ENCODE peak calls at places on chromosome 1, in six cellular contexts. L is foreskin fibroblast, V is dorsolateral prefrontal cortex, K is brain microvascular endothelial cell, R is fibroblast of mammary gland, Q is stomach. T is an unnamed sample.
A peak's percentile ranks its signal among the peaks of the same experiment; 100 is the strongest.

GRCh38 chr1:162678439-162678838 is 46.2 kb downstream of the DDR2 start:
- DNase-seq in R (peak; percentile 92), K (peak; percentile 52), V (no peak), L (peak; percentile 81), Q (no peak), T (peak; percentile 80)

GRCh38 chr1:5991784-5992033 is 516 bp downstream of the NPHP4 start:
- DNase-seq in L (no peak), Q (no peak), K (no peak), R (no peak), V (no peak), T (no peak)

GRCh38 chr1:32736812-32737791 is 34.5 kb upstream of the SYNC start:
- DNase-seq in K (no peak), Q (peak; percentile 66), L (no peak), R (no peak), V (no peak), T (no peak)

GRCh38 chr1:44423706-44424546 is 18.9 kb downstream of the RNF220 start:
- DNase-seq in Q (peak; percentile 87), K (no peak), L (no peak), R (peak; percentile 68), V (no peak), T (peak; percentile 61)

GRCh38 chr1:53107570-53108322 is 34.7 kb downstream of the SLC1A7 start:
- DNase-seq in L (peak; percentile 74), V (no peak), K (peak; percentile 90), R (peak; percentile 67), Q (peak; percentile 62), T (peak; percentile 99)

GRCh38 chr1:9145021-9145668 is 16.2 kb upstream of the GPR157 start:
- DNase-seq in R (peak; percentile 72), K (peak; percentile 82), V (no peak), Q (peak; percentile 33), L (peak; percentile 52), T (peak; percentile 72)

GRCh38 chr1:181087400-181087901 is 1.0 kb upstream of the IER5 start:
- DNase-seq in R (peak; percentile 26), K (no peak), Q (no peak), L (no peak), V (no peak), T (no peak)

GRCh38 chr1:57845041-57845440 is 421.2 kb upstream of the DAB1 start:
- DNase-seq in V (no peak), L (peak; percentile 66), R (peak; percentile 73), K (peak; percentile 56), Q (no peak), T (no peak)

GRCh38 chr1:54277451-54278355 is 77.7 kb downstream of the MRPL37 start:
- DNase-seq in R (peak; percentile 17), Q (peak; percentile 76), K (no peak), V (no peak), L (no peak), T (no peak)

GRCh38 chr1:113786055-113786454 is 26.2 kb downstream of the RSBN1 start:
- DNase-seq in Q (no peak), K (no peak), V (no peak), L (no peak), R (peak; percentile 38), T (no peak)

GRCh38 chr1:18324246-18324645 is 156.5 kb upstream of the KLHDC7A start:
- DNase-seq in V (no peak), Q (no peak), K (no peak), L (no peak), R (no peak), T (no peak)

GRCh38 chr1:88812366-88812765 is 79.0 kb downstream of the GTF2B start:
- DNase-seq in K (no peak), Q (no peak), R (no peak), V (no peak), L (no peak), T (no peak)

GRCh38 chr1:60924964-60925798 is 157.2 kb upstream of the NFIA start:
- DNase-seq in K (no peak), L (no peak), Q (no peak), R (no peak), V (no peak), T (no peak)

GRCh38 chr1:52660807-52661206 is 27.8 kb downstream of the SHISAL2A start:
- DNase-seq in L (no peak), V (no peak), R (no peak), Q (no peak), K (no peak), T (no peak)

GRCh38 chr1:17892851-17893250 is 137.7 kb downstream of the ACTL8 start:
- DNase-seq in R (no peak), K (no peak), V (no peak), Q (no peak), L (no peak), T (no peak)

GRCh38 chr1:35053433-35053832 is 21.7 kb upstream of the ZMYM6 start:
- DNase-seq in R (no peak), V (no peak), L (no peak), K (no peak), Q (no peak), T (no peak)

GRCh38 chr1:226814751-226815496 is 55.5 kb upstream of the PSEN2 start:
- DNase-seq in R (peak; percentile 91), L (peak; percentile 85), V (no peak), K (peak; percentile 43), Q (peak; percentile 63), T (peak; percentile 69)

GRCh38 chr1:173421789-173422188 is 55.3 kb upstream of the PRDX6 start:
- DNase-seq in V (no peak), Q (no peak), R (no peak), L (no peak), K (no peak), T (no peak)

GRCh38 chr1:36894824-36895223 is 139.5 kb downstream of the GRIK3 start:
- DNase-seq in Q (no peak), R (no peak), K (no peak), V (no peak), L (no peak), T (no peak)

GRCh38 chr1:228958741-228959140 is 223.5 kb downstream of the RHOU start:
- DNase-seq in Q (no peak), K (no peak), R (no peak), L (no peak), V (no peak), T (no peak)

GRCh38 chr1:61271412-61271789 is 189.0 kb downstream of the NFIA start:
- DNase-seq in V (no peak), K (no peak), L (no peak), R (no peak), Q (no peak), T (no peak)

GRCh38 chr1:7888248-7889010 is 35.6 kb upstream of the UTS2 start:
- DNase-seq in L (peak; percentile 24), K (no peak), V (no peak), R (peak; percentile 83), Q (no peak), T (no peak)

GRCh38 chr1:24216254-24216653 is 29.2 kb upstream of the IFNLR1 start:
- DNase-seq in V (no peak), Q (peak; percentile 33), L (no peak), R (no peak), K (no peak), T (no peak)

GRCh38 chr1:76433528-76433927 is 359.0 kb downstream of the ST6GALNAC3 start:
- DNase-seq in R (peak; percentile 19), Q (no peak), K (peak; percentile 69), V (no peak), L (no peak), T (no peak)

GRCh38 chr1:221742555-221743415 is 896 bp upstream of the DUSP10 start:
- DNase-seq in V (peak; percentile 53), Q (peak; percentile 83), K (peak; percentile 53), L (peak; percentile 88), R (peak; percentile 77), T (peak; percentile 69)

GRCh38 chr1:235160395-235160964 is 570 bp downstream of the RBM34 start:
- DNase-seq in V (no peak), K (peak; percentile 47), R (peak; percentile 67), L (peak; percentile 37), Q (no peak), T (peak; percentile 48)

GRCh38 chr1:86757272-86757984 is 53.1 kb downstream of the SH3GLB1 start:
- DNase-seq in R (peak; percentile 80), V (no peak), Q (no peak), L (peak; percentile 55), K (no peak), T (no peak)

DNA sequence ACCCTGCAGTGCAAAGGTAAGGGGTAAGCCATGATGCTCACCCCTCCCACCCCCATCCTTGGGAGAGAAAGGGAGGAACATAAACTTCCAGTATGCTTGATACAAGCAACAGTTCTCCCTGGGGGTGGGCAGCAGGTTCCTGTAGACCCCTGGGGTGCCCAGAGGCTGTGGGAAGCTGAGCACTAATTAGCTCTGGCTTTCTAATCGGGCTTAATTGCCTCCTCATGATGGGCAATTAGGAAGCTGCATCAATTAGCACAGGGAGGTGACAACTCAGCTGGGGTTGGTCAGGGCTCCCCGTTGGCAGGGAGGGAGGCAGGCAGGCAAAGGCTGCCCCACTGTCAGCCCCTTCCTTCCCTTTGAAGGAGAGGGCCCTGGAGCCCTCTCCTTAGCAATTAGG is 15.7 kb upstream of the LMNA start:
- DNase-seq in R (no peak), K (no peak), Q (no peak), V (no peak), L (no peak), T (no peak)
- TF ChIP-seq CTCF in R (no peak), K (no peak), Q (no peak), V (no peak), L (no peak), T (no peak)

GRCh38 chr1:14128096-14128495 is 428.1 kb downstream of the PRDM2 start:
- DNase-seq in L (no peak), R (no peak), V (no peak), Q (no peak), K (no peak), T (no peak)
- TF ChIP-seq CTCF in L (no peak), R (no peak), V (no peak), Q (no peak), K (no peak), T (no peak)

GRCh38 chr1:234089396-234089795 is 184.9 kb downstream of the SLC35F3 start:
- DNase-seq in V (no peak), Q (no peak), L (no peak), R (no peak), K (no peak), T (no peak)
- TF ChIP-seq CTCF in V (no peak), Q (no peak), L (no peak), R (no peak), K (peak; percentile 32), T (no peak)

GRCh38 chr1:116075577-116075976 is 35.6 kb upstream of the MAB21L3 start:
- DNase-seq in Q (no peak), R (no peak), K (no peak), L (no peak), V (no peak), T (no peak)
- TF ChIP-seq CTCF in Q (no peak), R (no peak), K (no peak), L (no peak), V (no peak), T (no peak)

GRCh38 chr1:168095476-168095875 is 41.3 kb downstream of the GPR161 start:
- DNase-seq in Q (no peak), R (no peak), V (no peak), K (no peak), L (no peak), T (no peak)
- TF ChIP-seq CTCF in Q (no peak), R (no peak), V (no peak), K (no peak), L (no peak), T (no peak)

DNA sequence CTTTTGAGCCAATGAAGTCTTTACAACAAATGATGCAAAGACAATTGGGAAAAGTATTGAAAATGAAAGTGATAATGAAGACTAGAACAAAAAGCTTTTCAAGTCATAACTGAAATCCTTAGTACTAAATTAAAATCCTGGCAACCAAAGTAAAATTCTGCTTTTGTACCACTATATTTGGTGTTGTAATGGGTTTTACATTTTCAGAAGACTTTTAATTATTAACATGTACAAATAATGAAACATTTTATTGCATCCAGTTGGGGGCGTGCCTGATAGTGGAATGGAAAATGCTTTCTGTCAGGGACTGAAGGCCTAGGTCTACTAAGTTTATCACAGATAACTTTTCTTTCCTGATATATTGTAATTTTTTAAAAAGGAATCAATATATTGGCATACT is 89.4 kb downstream of the SDCCAG8 start:
- DNase-seq in V (no peak), L (no peak), R (peak; percentile 34), K (no peak), Q (no peak), T (no peak)
- TF ChIP-seq CTCF in V (peak; percentile 62), L (peak; percentile 14), R (no peak), K (no peak), Q (no peak), T (peak; percentile 65)